ENCODE peak calls at places on chromosome 19, in six cellular contexts. L is T-helper 2 cell, M is HFFc6, R is endothelial cell, J is tibial nerve, A is iris pigment epithelial cell. V is an unnamed sample.

GRCh38 chr19:3459322-3459881 is 20.9 kb downstream of the SMIM24 start:
- DNase-seq in L (no peak), M (peak), R (no peak), J (peak), A (peak), V (peak)

GRCh38 chr19:12788682-12789097 is 2.6 kb upstream of the JUNB start:
- DNase-seq in L (no peak), M (no peak), R (no peak), J (peak), A (peak), V (peak)

GRCh38 chr19:28652790-28653189 is 560.2 kb downstream of the UQCRFS1 start:
- DNase-seq in L (no peak), M (no peak), R (no peak), J (no peak), A (no peak), V (no peak)

GRCh38 chr19:3096902-3097326 is 2.8 kb downstream of the GNA11 start:
- DNase-seq in L (no peak), M (no peak), R (no peak), J (no peak), A (no peak), V (no peak)

GRCh38 chr19:12948597-12949362 is 3.1 kb downstream of the RAD23A start:
- DNase-seq in L (no peak), M (no peak), R (no peak), J (no peak), A (no peak), V (no peak)

GRCh38 chr19:10603873-10604459 is 16.9 kb upstream of the AP1M2 start:
- DNase-seq in L (no peak), M (no peak), R (no peak), J (peak), A (peak), V (peak)

GRCh38 chr19:41563847-41564514 is 12.0 kb upstream of the CEACAM21 start:
- DNase-seq in L (no peak), M (no peak), R (no peak), J (no peak), A (no peak), V (peak)

GRCh38 chr19:20471441-20471840 is 94.1 kb downstream of the ZNF737 start:
- DNase-seq in L (no peak), M (no peak), R (no peak), J (no peak), A (no peak), V (no peak)

GRCh38 chr19:50556236-50557008 is 11.8 kb downstream of the LRRC4B start:
- DNase-seq in L (peak), M (peak), R (peak), J (peak), A (peak), V (peak)

GRCh38 chr19:38209671-38210457 is 14.2 kb downstream of the DPF1 start:
- DNase-seq in L (no peak), M (peak), R (no peak), J (peak), A (peak), V (peak)

GRCh38 chr19:2302319-2303208 is 5.4 kb downstream of the LINGO3 start:
- DNase-seq in L (no peak), M (no peak), R (no peak), J (no peak), A (peak), V (peak)

GRCh38 chr19:12668937-12669271 is 2.3 kb downstream of the WDR83 start:
- DNase-seq in L (peak), M (peak), R (peak), J (peak), A (peak), V (peak)

GRCh38 chr19:58544591-58545285 is 874 bp downstream of the TRIM28 start:
- DNase-seq in L (peak), M (no peak), R (peak), J (no peak), A (peak), V (peak)

GRCh38 chr19:46634045-46634655 is 1.9 kb downstream of the GNG8 start:
- DNase-seq in L (peak), M (peak), R (peak), J (peak), A (peak), V (peak)

GRCh38 chr19:13978721-13979191 is 26.4 kb downstream of the DCAF15 start:
- DNase-seq in L (no peak), M (no peak), R (peak), J (no peak), A (no peak), V (no peak)

GRCh38 chr19:10309423-10309822 is at the start of gene ZGLP1:
- DNase-seq in L (no peak), M (no peak), R (no peak), J (no peak), A (no peak), V (no peak)

GRCh38 chr19:17058236-17058635 is 17.0 kb downstream of the HAUS8 start:
- DNase-seq in L (no peak), M (no peak), R (no peak), J (no peak), A (peak), V (peak)

GRCh38 chr19:4066176-4066606 is 508 bp downstream of the ZBTB7A start:
- DNase-seq in L (no peak), M (no peak), R (peak), J (no peak), A (no peak), V (no peak)

GRCh38 chr19:39941615-39942507 is 7.4 kb upstream of the FCGBP start:
- DNase-seq in L (no peak), M (no peak), R (no peak), J (peak), A (peak), V (no peak)

GRCh38 chr19:18876865-18877264 is 19.1 kb downstream of the CERS1 start:
- DNase-seq in L (no peak), M (no peak), R (no peak), J (no peak), A (no peak), V (no peak)

GRCh38 chr19:53086949-53087348 is 16.3 kb downstream of the ZNF160 start:
- DNase-seq in L (no peak), M (peak), R (peak), J (no peak), A (peak), V (no peak)

GRCh38 chr19:46753420-46754155 is 7.3 kb upstream of the STRN4 start:
- DNase-seq in L (peak), M (no peak), R (peak), J (peak), A (no peak), V (peak)

GRCh38 chr19:5397804-5398692 is 57.2 kb upstream of the ZNRF4 start:
- DNase-seq in L (no peak), M (peak), R (peak), J (no peak), A (peak), V (peak)

GRCh38 chr19:46251415-46251814 is 21.9 kb downstream of the IGFL1 start:
- DNase-seq in L (no peak), M (no peak), R (no peak), J (no peak), A (no peak), V (no peak)

GRCh38 chr19:17049711-17050280 is 23.2 kb upstream of the CPAMD8 start:
- DNase-seq in L (no peak), M (peak), R (no peak), J (no peak), A (peak), V (no peak)

GRCh38 chr19:11111771-11112144 is 22.5 kb downstream of the LDLR start:
- DNase-seq in L (no peak), M (no peak), R (no peak), J (no peak), A (no peak), V (no peak)

GRCh38 chr19:13275016-13275722 is 125.0 kb downstream of the IER2 start:
- DNase-seq in L (no peak), M (no peak), R (no peak), J (no peak), A (no peak), V (no peak)

GRCh38 chr19:52923782-52924593 is 760 bp upstream of the ZNF888 start:
- DNase-seq in L (no peak), M (no peak), R (peak), J (peak), A (peak), V (peak)

GRCh38 chr19:44848805-44849457 is 2.8 kb downstream of the NECTIN2 start:
- DNase-seq in L (no peak), M (no peak), R (peak), J (no peak), A (peak), V (peak)